ENCODE peak calls at places on chromosomes 4 and X, in four cellular contexts. One of them, this sample, is unnamed.

GRCh38 chrX:10741003-10741402 is 120.6 kb upstream of the MID1 start:
- DNase-seq in mucosa of descending colon: no peak
- DNase-seq in pancreas: no peak
- DNase-seq in fibroblast of lung: no peak
- DNase-seq in this sample: no peak

GRCh38 chr4:185378264-185378663 is 17.5 kb downstream of the LRP2BP start:
- DNase-seq in mucosa of descending colon: no peak
- DNase-seq in fibroblast of lung: no peak
- DNase-seq in pancreas: no peak
- DNase-seq in this sample: no peak

GRCh38 chrX:53265771-53266170 is 15.6 kb downstream of the IQSEC2 start:
- DNase-seq in mucosa of descending colon: no peak
- DNase-seq in fibroblast of lung: peak
- DNase-seq in pancreas: no peak
- DNase-seq in this sample: no peak

GRCh38 chr4:147837435-147837834 is 105.5 kb downstream of the ARHGAP10 start:
- DNase-seq in fibroblast of lung: no peak
- DNase-seq in pancreas: no peak
- DNase-seq in mucosa of descending colon: no peak
- DNase-seq in this sample: no peak

GRCh38 chr4:47528651-47529050 is 43.6 kb downstream of the ATP10D start:
- DNase-seq in fibroblast of lung: peak
- DNase-seq in pancreas: no peak
- DNase-seq in mucosa of descending colon: no peak
- DNase-seq in this sample: no peak

GRCh38 chr4:183240581-183241321 is 79.3 kb downstream of the CLDN22 start:
- DNase-seq in fibroblast of lung: no peak
- DNase-seq in mucosa of descending colon: no peak
- DNase-seq in pancreas: no peak
- DNase-seq in this sample: no peak

GRCh38 chr4:71377561-71377960 is 38.7 kb downstream of the SLC4A4 start:
- DNase-seq in mucosa of descending colon: no peak
- DNase-seq in pancreas: no peak
- DNase-seq in fibroblast of lung: peak
- DNase-seq in this sample: no peak

GRCh38 chr4:104967034-104967401 is 179.7 kb upstream of the TET2 start:
- DNase-seq in pancreas: no peak
- DNase-seq in fibroblast of lung: no peak
- DNase-seq in mucosa of descending colon: peak
- DNase-seq in this sample: no peak

GRCh38 chrX:83771664-83772063 is 89.3 kb upstream of the CYLC1 start:
- DNase-seq in pancreas: no peak
- DNase-seq in fibroblast of lung: no peak
- DNase-seq in mucosa of descending colon: no peak
- DNase-seq in this sample: no peak

GRCh38 chr4:121696641-121697461 is at the start of gene ANXA5:
- DNase-seq in fibroblast of lung: peak
- DNase-seq in pancreas: peak
- DNase-seq in mucosa of descending colon: peak
- DNase-seq in this sample: peak

GRCh38 chr4:7254736-7255487 is 62.6 kb downstream of the SORCS2 start:
- DNase-seq in fibroblast of lung: no peak
- DNase-seq in mucosa of descending colon: no peak
- DNase-seq in pancreas: no peak
- DNase-seq in this sample: no peak

GRCh38 chrX:40651620-40652223 is 4.4 kb upstream of the CXorf38 start:
- DNase-seq in fibroblast of lung: peak
- DNase-seq in mucosa of descending colon: no peak
- DNase-seq in pancreas: peak
- DNase-seq in this sample: peak

GRCh38 chr4:151067316-151067715 is 32.1 kb upstream of the RPS3A start:
- DNase-seq in mucosa of descending colon: no peak
- DNase-seq in pancreas: no peak
- DNase-seq in fibroblast of lung: no peak
- DNase-seq in this sample: no peak

GRCh38 chr4:81503586-81503985 is 31.9 kb upstream of the RASGEF1B start:
- DNase-seq in mucosa of descending colon: no peak
- DNase-seq in fibroblast of lung: no peak
- DNase-seq in pancreas: no peak
- DNase-seq in this sample: no peak

GRCh38 chr4:76732246-76732645 is 165.7 kb downstream of the SOWAHB start:
- DNase-seq in pancreas: no peak
- DNase-seq in fibroblast of lung: no peak
- DNase-seq in mucosa of descending colon: no peak
- DNase-seq in this sample: no peak

GRCh38 chrX:131910565-131910964 is 112.5 kb upstream of the STK26 start:
- DNase-seq in pancreas: no peak
- DNase-seq in mucosa of descending colon: no peak
- DNase-seq in fibroblast of lung: no peak
- DNase-seq in this sample: no peak

GRCh38 chr4:176927664-176928063 is 134.9 kb upstream of the VEGFC start:
- DNase-seq in fibroblast of lung: peak
- DNase-seq in mucosa of descending colon: no peak
- DNase-seq in pancreas: no peak
- DNase-seq in this sample: peak

GRCh38 chrX:14363719-14364118 is 165.6 kb upstream of the GLRA2 start:
- DNase-seq in mucosa of descending colon: no peak
- DNase-seq in fibroblast of lung: no peak
- DNase-seq in pancreas: no peak
- DNase-seq in this sample: no peak

GRCh38 chrX:136607236-136607635 is 40.7 kb upstream of the CD40LG start:
- DNase-seq in pancreas: no peak
- DNase-seq in mucosa of descending colon: no peak
- DNase-seq in fibroblast of lung: no peak
- DNase-seq in this sample: no peak

GRCh38 chr4:134627386-134627785 is 425.8 kb upstream of the PABPC4L start:
- DNase-seq in fibroblast of lung: no peak
- DNase-seq in pancreas: no peak
- DNase-seq in mucosa of descending colon: peak
- DNase-seq in this sample: no peak

GRCh38 chrX:140733766-140734342 is 24.3 kb downstream of the LINC00632 start:
- DNase-seq in fibroblast of lung: peak
- DNase-seq in pancreas: no peak
- DNase-seq in mucosa of descending colon: no peak
- DNase-seq in this sample: no peak

GRCh38 chr4:6043188-6043587 is 25.0 kb upstream of the C4orf50 start:
- DNase-seq in pancreas: no peak
- DNase-seq in mucosa of descending colon: no peak
- DNase-seq in fibroblast of lung: no peak
- DNase-seq in this sample: no peak

GRCh38 chrX:114472788-114473187 is 111.1 kb upstream of the HTR2C start:
- DNase-seq in pancreas: no peak
- DNase-seq in mucosa of descending colon: no peak
- DNase-seq in fibroblast of lung: no peak
- DNase-seq in this sample: no peak

GRCh38 chr4:150218447-150218846 is 140.2 kb downstream of the DCLK2 start:
- DNase-seq in mucosa of descending colon: no peak
- DNase-seq in pancreas: no peak
- DNase-seq in fibroblast of lung: no peak
- DNase-seq in this sample: no peak

GRCh38 chr4:166435449-166435848 is 562.4 kb downstream of the TLL1 start:
- DNase-seq in pancreas: no peak
- DNase-seq in mucosa of descending colon: no peak
- DNase-seq in fibroblast of lung: peak
- DNase-seq in this sample: no peak

GRCh38 chr4:140871368-140871767 is 115.2 kb upstream of the TBC1D9 start:
- DNase-seq in pancreas: no peak
- DNase-seq in mucosa of descending colon: no peak
- DNase-seq in fibroblast of lung: peak
- DNase-seq in this sample: no peak

GRCh38 chr4:8559524-8560264 is 20.5 kb upstream of the GPR78 start:
- DNase-seq in pancreas: peak
- DNase-seq in fibroblast of lung: no peak
- DNase-seq in mucosa of descending colon: no peak
- DNase-seq in this sample: no peak

GRCh38 chr4:1405249-1405635 is 1.0 kb downstream of the NKX1-1 start:
- DNase-seq in pancreas: no peak
- DNase-seq in fibroblast of lung: no peak
- DNase-seq in mucosa of descending colon: no peak
- DNase-seq in this sample: no peak

GRCh38 chr4:1403177-1403583 is 3.1 kb downstream of the NKX1-1 start:
- DNase-seq in pancreas: no peak
- DNase-seq in fibroblast of lung: no peak
- DNase-seq in mucosa of descending colon: no peak
- DNase-seq in this sample: no peak

GRCh38 chr4:1404573-1405248 is 1.5 kb downstream of the NKX1-1 start:
- DNase-seq in mucosa of descending colon: no peak
- DNase-seq in fibroblast of lung: no peak
- DNase-seq in pancreas: no peak
- DNase-seq in this sample: no peak

GRCh38 chr4:1402516-1403101 is 3.6 kb downstream of the NKX1-1 start:
- DNase-seq in pancreas: peak
- DNase-seq in mucosa of descending colon: no peak
- DNase-seq in fibroblast of lung: no peak
- DNase-seq in this sample: no peak

GRCh38 chr4:1403591-1404572 is 2.4 kb downstream of the NKX1-1 start:
- DNase-seq in pancreas: peak
- DNase-seq in mucosa of descending colon: no peak
- DNase-seq in fibroblast of lung: no peak
- DNase-seq in this sample: no peak
- H3K4me3 ChIP-seq in pancreas: no peak
- H3K4me3 ChIP-seq in mucosa of descending colon: no peak
- H3K4me3 ChIP-seq in fibroblast of lung: no peak
- H3K4me3 ChIP-seq in this sample: no peak

GRCh38 chr4:26020896-26021295 is 106.9 kb downstream of the SMIM20 start:
- DNase-seq in mucosa of descending colon: no peak
- DNase-seq in fibroblast of lung: peak
- DNase-seq in pancreas: no peak
- DNase-seq in this sample: no peak
- H3K4me3 ChIP-seq in mucosa of descending colon: no peak
- H3K4me3 ChIP-seq in fibroblast of lung: no peak
- H3K4me3 ChIP-seq in pancreas: no peak
- H3K4me3 ChIP-seq in this sample: no peak

DNA sequence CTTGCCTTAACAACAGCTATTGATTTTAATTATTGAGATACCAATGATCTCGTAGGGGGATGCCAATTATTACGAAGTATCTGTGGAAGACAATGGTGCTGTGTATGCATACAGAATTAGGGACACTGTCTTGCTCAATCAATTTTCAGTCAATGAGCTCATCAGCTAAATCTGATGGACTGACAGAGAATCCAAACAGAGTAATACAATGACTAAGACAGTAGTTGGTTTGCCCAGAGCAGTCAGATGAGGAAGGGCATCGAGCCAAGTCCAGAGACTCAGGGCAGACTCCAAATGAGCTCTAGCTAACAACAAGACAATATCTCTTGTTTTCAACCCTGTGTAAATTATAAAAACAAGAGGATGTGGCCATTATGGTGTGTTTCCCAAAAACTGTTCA is 14.7 kb upstream of the GSX2 start:
- DNase-seq in mucosa of descending colon: no peak
- DNase-seq in pancreas: no peak
- DNase-seq in fibroblast of lung: peak
- DNase-seq in this sample: no peak
- H3K4me3 ChIP-seq in mucosa of descending colon: no peak
- H3K4me3 ChIP-seq in pancreas: no peak
- H3K4me3 ChIP-seq in fibroblast of lung: no peak
- H3K4me3 ChIP-seq in this sample: no peak

DNA sequence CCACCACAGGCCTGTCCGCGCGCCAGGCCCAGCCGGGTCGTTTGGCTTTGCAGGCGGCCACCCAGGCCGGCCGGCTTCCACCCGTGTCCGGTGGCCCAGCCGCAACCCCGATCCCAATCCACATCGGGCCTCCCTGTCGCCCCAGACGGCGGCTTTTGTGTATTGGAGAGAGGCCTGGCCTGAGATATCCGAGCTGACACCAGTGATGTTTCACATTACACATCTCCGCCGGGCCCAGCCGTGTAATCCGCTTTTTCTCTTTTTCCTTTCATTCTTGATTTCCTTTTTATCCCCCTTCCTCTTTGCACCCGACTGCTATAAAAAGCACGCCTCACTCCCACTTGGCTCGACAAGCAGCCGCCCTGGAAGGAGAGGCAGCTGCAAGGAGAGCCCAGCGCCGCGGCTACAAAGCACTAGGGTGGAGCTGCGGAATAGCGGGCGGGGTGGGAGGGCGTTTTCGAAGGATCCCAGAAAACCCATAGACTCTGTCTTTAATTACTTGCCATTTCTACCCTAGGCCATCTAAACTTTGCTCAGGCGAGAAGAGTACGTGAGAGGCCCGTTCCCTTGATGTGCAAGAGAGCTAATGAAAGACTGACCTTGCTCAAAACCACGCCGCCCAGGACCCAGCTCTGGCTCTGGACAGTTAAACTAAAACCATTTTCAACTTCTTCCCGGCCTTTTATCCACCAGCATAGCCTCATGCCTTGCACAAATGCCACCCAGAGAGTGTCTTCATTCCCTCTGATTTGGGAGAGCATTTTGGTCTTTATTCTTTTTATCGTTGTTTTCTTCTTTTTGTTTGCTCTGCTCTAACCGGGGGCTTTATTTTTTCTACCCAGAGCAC is 3.3 kb downstream of the PITX2 start:
- DNase-seq in fibroblast of lung: no peak
- DNase-seq in mucosa of descending colon: peak
- DNase-seq in pancreas: peak
- DNase-seq in this sample: no peak
- H3K4me3 ChIP-seq in fibroblast of lung: no peak
- H3K4me3 ChIP-seq in mucosa of descending colon: no peak
- H3K4me3 ChIP-seq in pancreas: no peak
- H3K4me3 ChIP-seq in this sample: no peak